ENCODE peak calls at places on chromosomes 4 and X, in six cellular contexts. A, M, Q, G, D and S are unnamed samples.

GRCh38 chrX:68676340-68676739 is 28.9 kb downstream of the STARD8 start:
- DNase-seq in A (no peak), M (no peak), Q (no peak), G (no peak), D (no peak), S (no peak)

GRCh38 chrX:9122504-9123245 is 88.7 kb upstream of the FAM9B start:
- DNase-seq in A (peak; percentile 17), M (no peak), Q (no peak), G (no peak), D (no peak), S (no peak)

GRCh38 chr4:25993564-25994185 is 79.7 kb downstream of the SMIM20 start:
- DNase-seq in A (peak; percentile 46), M (no peak), Q (peak; percentile 19), G (peak; percentile 100), D (no peak), S (no peak)

GRCh38 chrX:130081421-130082045 is 28.8 kb downstream of the ELF4 start:
- DNase-seq in A (no peak), M (no peak), Q (no peak), G (no peak), D (no peak), S (no peak)

GRCh38 chr4:8373270-8373972 is 67.1 kb downstream of the ACOX3 start:
- DNase-seq in A (no peak), M (no peak), Q (no peak), G (no peak), D (no peak), S (no peak)

GRCh38 chrX:131728295-131729145 is 184.6 kb downstream of the OR13H1 start:
- DNase-seq in A (peak; percentile 65), M (peak; percentile 85), Q (peak; percentile 49), G (no peak), D (peak; percentile 80), S (peak; percentile 84)

GRCh38 chr4:8468746-8469535 is 28.4 kb downstream of the TRMT44 start:
- DNase-seq in A (peak; percentile 39), M (no peak), Q (peak; percentile 65), G (peak; percentile 79), D (peak; percentile 62), S (peak; percentile 90)

GRCh38 chr4:123640271-123640670 is 243.7 kb downstream of the SPRY1 start:
- DNase-seq in A (peak; percentile 69), M (no peak), Q (no peak), G (no peak), D (no peak), S (no peak)

GRCh38 chrX:134658002-134658401 is 269 bp downstream of the PLAC1 start:
- DNase-seq in A (no peak), M (no peak), Q (no peak), G (no peak), D (no peak), S (no peak)

GRCh38 chrX:80266979-80267378 is 153.3 kb upstream of the TENT5D start:
- DNase-seq in A (no peak), M (no peak), Q (no peak), G (no peak), D (no peak), S (no peak)

GRCh38 chr4:42985971-42986370 is 93.5 kb downstream of the GRXCR1 start:
- DNase-seq in A (no peak), M (no peak), Q (no peak), G (no peak), D (no peak), S (no peak)

GRCh38 chrX:48957477-48957826 is at the start of gene OTUD5:
- DNase-seq in A (no peak), M (no peak), Q (peak; percentile 65), G (no peak), D (no peak), S (peak; percentile 93)

GRCh38 chrX:103467156-103467555 is 52.1 kb downstream of the RAB40A start:
- DNase-seq in A (no peak), M (no peak), Q (no peak), G (no peak), D (no peak), S (no peak)

GRCh38 chr4:112927544-112927943 is 121.9 kb upstream of the ANK2 start:
- DNase-seq in A (peak; percentile 2), M (no peak), Q (no peak), G (no peak), D (no peak), S (no peak)

GRCh38 chr4:38621004-38621684 is 42.9 kb upstream of the KLF3 start:
- DNase-seq in A (peak; percentile 63), M (no peak), Q (peak; percentile 23), G (no peak), D (no peak), S (no peak)

GRCh38 chr4:185506422-185506821 is 28.9 kb downstream of the PDLIM3 start:
- DNase-seq in A (no peak), M (no peak), Q (no peak), G (no peak), D (no peak), S (no peak)

GRCh38 chr4:77347341-77347740 is 190.3 kb downstream of the CCNG2 start:
- DNase-seq in A (no peak), M (no peak), Q (no peak), G (no peak), D (no peak), S (no peak)

GRCh38 chr4:6232836-6233785 is 32.8 kb upstream of the JAKMIP1 start:
- DNase-seq in A (no peak), M (no peak), Q (no peak), G (no peak), D (no peak), S (no peak)

GRCh38 chr4:10131202-10131601 is 14.6 kb upstream of the WDR1 start:
- DNase-seq in A (no peak), M (no peak), Q (no peak), G (no peak), D (no peak), S (no peak)

GRCh38 chr4:47532658-47533057 is 47.6 kb downstream of the ATP10D start:
- DNase-seq in A (no peak), M (no peak), Q (no peak), G (no peak), D (no peak), S (no peak)

GRCh38 chr4:11230888-11231287 is 197.8 kb downstream of the HS3ST1 start:
- DNase-seq in A (no peak), M (no peak), Q (no peak), G (peak; percentile 8), D (no peak), S (no peak)

GRCh38 chrX:118536687-118537461 is 41.3 kb downstream of the DOCK11 start:
- DNase-seq in A (peak; percentile 48), M (peak; percentile 25), Q (no peak), G (peak; percentile 50), D (no peak), S (no peak)

GRCh38 chrX:112846114-112846513 is 5.5 kb upstream of the AMOT start:
- DNase-seq in A (no peak), M (no peak), Q (no peak), G (no peak), D (no peak), S (no peak)

GRCh38 chrX:10173331-10173900 is 16.6 kb downstream of the CLCN4 start:
- DNase-seq in A (peak; percentile 95), M (no peak), Q (no peak), G (peak; percentile 96), D (peak; percentile 86), S (no peak)

GRCh38 chr4:185031611-185032010 is 13.3 kb downstream of the HELT start:
- DNase-seq in A (no peak), M (no peak), Q (no peak), G (no peak), D (no peak), S (no peak)

GRCh38 chrX:47217121-47217851 is 1.2 kb upstream of the CDK16 start:
- DNase-seq in A (peak; percentile 69), M (no peak), Q (no peak), G (peak; percentile 73), D (peak; percentile 76), S (peak; percentile 98)

GRCh38 chr4:13654158-13654797 is 26.8 kb upstream of the BOD1L1 start:
- DNase-seq in A (peak; percentile 50), M (peak; percentile 46), Q (peak; percentile 78), G (peak; percentile 87), D (peak; percentile 55), S (peak; percentile 94)

GRCh38 chr4:47468686-47469365 is 5.3 kb upstream of the COMMD8 start:
- DNase-seq in A (peak; percentile 85), M (no peak), Q (no peak), G (peak; percentile 27), D (no peak), S (no peak)

GRCh38 chr4:107083-107443 is 17.2 kb upstream of the ZNF718 start:
- DNase-seq in A (no peak), M (no peak), Q (no peak), G (no peak), D (no peak), S (no peak)
- H3K4me3 ChIP-seq in A (no peak overlapping the region), M (no peak overlapping the region), Q (no peak overlapping the region), G (no peak overlapping the region), D (peak overlapping the region; percentile 62), S (peak overlapping the region; percentile 55)

GRCh38 chr4:103994059-103994458 is 274.3 kb upstream of the TACR3 start:
- DNase-seq in A (no peak), M (no peak), Q (no peak), G (peak; percentile 77), D (no peak), S (no peak)

GRCh38 chr4:103996059-103996458 is 276.3 kb upstream of the TACR3 start:
- DNase-seq in A (peak; percentile 12), M (no peak), Q (no peak), G (peak; percentile 77), D (no peak), S (no peak)

GRCh38 chr4:103998752-103999151 is 279.0 kb upstream of the TACR3 start:
- DNase-seq in A (no peak), M (no peak), Q (no peak), G (no peak), D (no peak), S (no peak)

GRCh38 chr4:103996637-103997036 is 276.9 kb upstream of the TACR3 start:
- DNase-seq in A (peak; percentile 90), M (no peak), Q (peak; percentile 17), G (peak; percentile 98), D (peak; percentile 44), S (no peak)
- H3K4me3 ChIP-seq in A (no peak overlapping the region), M (no peak overlapping the region), Q (no peak overlapping the region), G (no peak overlapping the region), D (no peak overlapping the region), S (no peak overlapping the region)

GRCh38 chr4:81032805-81033684 is 2.5 kb downstream of the BMP3 start:
- DNase-seq in A (no peak), M (no peak), Q (no peak), G (peak; percentile 5), D (no peak), S (no peak)
- H3K4me3 ChIP-seq in A (no peak overlapping the region), M (no peak overlapping the region), Q (no peak overlapping the region), G (no peak overlapping the region), D (no peak overlapping the region), S (no peak overlapping the region)

GRCh38 chr4:142383800-142384470 is 462.2 kb downstream of the INPP4B start:
- DNase-seq in A (peak; percentile 45), M (no peak), Q (no peak), G (no peak), D (no peak), S (no peak)

GRCh38 chr4:142386450-142386849 is 459.7 kb downstream of the INPP4B start:
- DNase-seq in A (no peak), M (no peak), Q (no peak), G (no peak), D (no peak), S (no peak)

GRCh38 chr4:142379277-142380051 is 466.6 kb downstream of the INPP4B start:
- DNase-seq in A (peak; percentile 96), M (no peak), Q (peak; percentile 24), G (peak; percentile 30), D (no peak), S (no peak)

GRCh38 chr4:142380052-142380598 is 466.0 kb downstream of the INPP4B start:
- DNase-seq in A (no peak), M (no peak), Q (no peak), G (peak; percentile 53), D (no peak), S (no peak)

GRCh38 chr4:142383354-142383753 is 462.7 kb downstream of the INPP4B start:
- DNase-seq in A (no peak), M (no peak), Q (no peak), G (no peak), D (no peak), S (no peak)
- H3K4me3 ChIP-seq in A (no peak overlapping the region), M (no peak overlapping the region), Q (no peak overlapping the region), G (no peak overlapping the region), D (no peak overlapping the region), S (no peak overlapping the region)